ENCODE peak calls at places on chromosomes 6 and 20, in seven cellular contexts. H, V, B, Q, C, R and Z are unnamed samples.

GRCh38 chr6:162200036-162200435 is 527.5 kb downstream of the PRKN start:
- DNase-seq in V (peak), B (no peak), C (no peak), R (no peak), H (no peak), Q (no peak), Z (no peak)

GRCh38 chr6:49499121-49499520 is 602 bp upstream of the GLYATL3 start:
- DNase-seq in V (no peak), B (no peak), C (no peak), R (no peak), H (no peak), Q (no peak), Z (no peak)

GRCh38 chr6:88823998-88824397 is 139.4 kb downstream of the RNGTT start:
- DNase-seq in Q (no peak), B (no peak), C (no peak), V (peak), R (no peak), H (no peak), Z (no peak)

GRCh38 chr6:30985490-30985889 is 2.0 kb downstream of the MUC21 start:
- DNase-seq in R (no peak), Q (no peak), B (no peak), V (no peak), C (no peak), H (no peak), Z (no peak)

GRCh38 chr6:93677297-93677965 is 258.1 kb upstream of the EPHA7 start:
- DNase-seq in H (no peak), C (no peak), R (no peak), B (peak), Q (no peak), V (peak), Z (no peak)

GRCh38 chr20:57870597-57871236 is 160.9 kb upstream of the PMEPA1 start:
- DNase-seq in R (no peak), Q (no peak), V (no peak), H (no peak), C (no peak), B (no peak), Z (no peak)

GRCh38 chr6:84774174-84775158 is 10.1 kb upstream of the TBX18 start:
- DNase-seq in C (peak), R (peak), V (no peak), Q (no peak), H (no peak), B (peak), Z (peak)

GRCh38 chr6:41460742-41461336 is 85.3 kb upstream of the FOXP4 start:
- DNase-seq in C (no peak), V (no peak), H (no peak), B (no peak), R (no peak), Q (no peak), Z (no peak)

GRCh38 chr20:44858959-44859358 is 26.5 kb upstream of the YWHAB start:
- DNase-seq in R (no peak), H (no peak), B (no peak), C (no peak), Q (no peak), V (no peak), Z (no peak)

GRCh38 chr6:90144396-90144795 is 152.2 kb downstream of the BACH2 start:
- DNase-seq in C (no peak), V (no peak), H (peak), Q (no peak), R (no peak), B (no peak), Z (no peak)

GRCh38 chr6:127342296-127342945 is 988 bp downstream of the ECHDC1 start:
- DNase-seq in H (no peak), R (no peak), B (peak), Q (no peak), C (no peak), V (no peak), Z (no peak)